ENCODE peak calls at places on chromosomes 11 and 22, in seven cellular contexts. I is neuronal stem cell, J is GM23338, T is endothelial cell of umbilical vein, S is H9, Z is PC-3, A is GM12878. H is an unnamed sample.

GRCh38 chr22:22139364-22139763 is 105.2 kb upstream of the VPREB1 start:
- DNase-seq in I (no peak), J (no peak), T (no peak), S (no peak), Z (no peak), A (no peak), H (no peak)

GRCh38 chr22:38163844-38164577 is 17.6 kb downstream of the PLA2G6 start:
- DNase-seq in I (no peak), J (no peak), T (no peak), S (no peak), Z (no peak), A (no peak), H (no peak)

GRCh38 chr22:33658775-33659174 is 261.5 kb downstream of the LARGE1 start:
- DNase-seq in I (no peak), J (no peak), T (no peak), S (no peak), Z (no peak), A (no peak), H (peak; percentile 54)

GRCh38 chr11:116262370-116262769 is 510.4 kb downstream of the BUD13 start:
- DNase-seq in I (no peak), J (no peak), T (no peak), S (no peak), Z (no peak), A (no peak), H (no peak)

GRCh38 chr22:29243874-29244446 is 23.8 kb downstream of the RHBDD3 start:
- DNase-seq in I (no peak), J (no peak), T (no peak), S (no peak), Z (no peak), A (no peak), H (no peak)

GRCh38 chr22:39724390-39724789 is 153.8 kb downstream of the CACNA1I start:
- DNase-seq in I (no peak), J (peak; percentile 41), T (no peak), S (peak; percentile 50), Z (no peak), A (no peak), H (no peak)

GRCh38 chr11:128946646-128947045 is 4.0 kb upstream of the TP53AIP1 start:
- DNase-seq in I (no peak), J (no peak), T (no peak), S (no peak), Z (no peak), A (no peak), H (no peak)

GRCh38 chr11:81039916-81040530 is 1599.2 kb upstream of the TENM4 start:
- DNase-seq in I (no peak), J (no peak), T (no peak), S (no peak), Z (no peak), A (no peak), H (no peak)

GRCh38 chr11:72326151-72326842 is 82.3 kb upstream of the PHOX2A start:
- DNase-seq in I (no peak), J (no peak), T (no peak), S (no peak), Z (peak; percentile 36), A (no peak), H (peak; percentile 29)

GRCh38 chr22:46023558-46023981 is 46.6 kb upstream of the WNT7B start:
- DNase-seq in I (no peak), J (no peak), T (peak; percentile 40), S (no peak), Z (no peak), A (no peak), H (peak; percentile 55)

GRCh38 chr11:128502736-128503135 is 84.6 kb downstream of the ETS1 start:
- DNase-seq in I (no peak), J (no peak), T (peak; percentile 80), S (no peak), Z (peak; percentile 49), A (no peak), H (peak; percentile 88)

GRCh38 chr11:2673871-2674471 is 25.8 kb downstream of the KCNQ1OT1 start:
- DNase-seq in I (no peak), J (no peak), T (no peak), S (peak; percentile 20), Z (no peak), A (no peak), H (peak; percentile 32)

GRCh38 chr11:66284526-66285078 is 4.3 kb downstream of the YIF1A start:
- DNase-seq in I (no peak), J (no peak), T (no peak), S (no peak), Z (no peak), A (no peak), H (no peak)
- H3K4me2 ChIP-seq in I (no peak overlapping the region), J (no peak overlapping the region), T (no peak overlapping the region), S (no peak overlapping the region), Z (no peak overlapping the region), A (no peak overlapping the region), H (no peak overlapping the region)

GRCh38 chr22:35229865-35230264 is 27.4 kb upstream of the HMGXB4 start:
- DNase-seq in I (no peak), J (no peak), T (no peak), S (no peak), Z (no peak), A (no peak), H (no peak)
- H3K4me2 ChIP-seq in I (no peak overlapping the region), J (no peak overlapping the region), T (no peak overlapping the region), S (no peak overlapping the region), Z (peak overlapping the region; percentile 70), A (peak overlapping the region; percentile 41), H (no peak overlapping the region)

GRCh38 chr11:60972182-60973030 is 926 bp downstream of the CD6 start:
- DNase-seq in I (no peak), J (no peak), T (no peak), S (no peak), Z (no peak), A (no peak), H (no peak)
- H3K4me2 ChIP-seq in I (no peak overlapping the region), J (no peak overlapping the region), T (no peak overlapping the region), S (no peak overlapping the region), Z (no peak overlapping the region), A (no peak overlapping the region), H (no peak overlapping the region)

GRCh38 chr11:46522682-46523281 is 71.0 kb downstream of the AMBRA1 start:
- DNase-seq in I (no peak), J (no peak), T (no peak), S (no peak), Z (no peak), A (no peak), H (no peak)
- H3K4me2 ChIP-seq in I (no peak overlapping the region), J (no peak overlapping the region), T (no peak overlapping the region), S (no peak overlapping the region), Z (no peak overlapping the region), A (peak overlapping the region; percentile 42), H (no peak overlapping the region)

DNA sequence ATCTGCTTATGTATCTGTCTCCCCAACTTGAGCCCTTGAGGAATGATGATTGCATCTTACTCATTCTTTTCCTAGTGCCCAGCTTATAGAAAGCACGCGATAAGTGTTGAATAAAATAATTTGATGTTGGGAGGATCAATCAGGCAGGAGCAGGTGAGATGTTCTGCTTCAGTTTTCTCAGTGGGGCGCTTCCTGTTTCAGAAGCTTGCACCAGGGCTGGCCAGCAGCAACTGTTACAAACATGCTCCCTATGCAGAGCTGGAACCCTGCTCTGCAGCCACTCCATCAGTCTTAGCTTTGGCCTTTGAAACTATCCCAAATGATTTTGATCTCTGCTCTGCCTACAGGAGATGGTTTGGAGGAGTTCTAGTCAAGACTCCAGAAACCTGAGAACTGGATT is 3.9 kb downstream of the ENDOD1 start:
- DNase-seq in I (no peak), J (no peak), T (no peak), S (no peak), Z (no peak), A (no peak), H (no peak)
- H3K4me2 ChIP-seq in I (no peak overlapping the region), J (no peak overlapping the region), T (no peak overlapping the region), S (no peak overlapping the region), Z (peak overlapping the region; percentile 43), A (peak overlapping the region; percentile 74), H (no peak overlapping the region)

GRCh38 chr22:30701872-30702271 is 7.2 kb downstream of the OSBP2 start:
- DNase-seq in I (no peak), J (no peak), T (no peak), S (no peak), Z (peak; percentile 57), A (no peak), H (no peak)
- H3K4me2 ChIP-seq in I (no peak overlapping the region), J (no peak overlapping the region), T (no peak overlapping the region), S (no peak overlapping the region), Z (peak overlapping the region; percentile 13), A (no peak overlapping the region), H (no peak overlapping the region)

GRCh38 chr22:20995329-20996030 is 6.4 kb downstream of the THAP7 start:
- DNase-seq in I (no peak), J (no peak), T (no peak), S (no peak), Z (no peak), A (no peak), H (no peak)

GRCh38 chr22:20996598-20997535 is 5.1 kb downstream of the THAP7 start:
- DNase-seq in I (no peak), J (no peak), T (no peak), S (no peak), Z (no peak), A (no peak), H (no peak)

GRCh38 chr22:20994902-20995241 is 7.0 kb downstream of the THAP7 start:
- DNase-seq in I (no peak), J (no peak), T (no peak), S (no peak), Z (no peak), A (no peak), H (no peak)

GRCh38 chr22:20997536-20998257 is 4.2 kb downstream of the THAP7 start:
- DNase-seq in I (no peak), J (no peak), T (no peak), S (no peak), Z (no peak), A (no peak), H (no peak)

DNA sequence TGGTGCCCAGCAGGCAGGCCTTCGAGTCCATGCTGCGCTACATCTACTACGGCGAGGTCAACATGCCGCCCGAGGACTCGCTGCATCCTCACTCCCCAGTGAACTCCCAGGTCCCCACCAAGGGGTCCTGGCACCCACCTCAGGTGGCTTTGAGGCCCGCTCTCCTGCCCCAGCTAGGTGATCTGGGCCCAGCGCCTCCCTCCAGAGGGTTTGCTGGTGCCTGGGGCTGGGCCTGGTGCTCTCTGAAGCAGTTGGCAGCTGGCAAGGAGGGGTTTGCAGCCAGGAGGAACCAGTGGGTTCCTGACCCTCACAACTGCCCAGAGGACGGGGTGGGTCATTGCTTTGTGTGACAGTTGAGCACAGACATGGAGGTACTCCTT is 5.9 kb downstream of the THAP7 start:
- DNase-seq in I (no peak), J (no peak), T (no peak), S (no peak), Z (no peak), A (no peak), H (no peak)
- H3K4me2 ChIP-seq in I (no peak overlapping the region), J (no peak overlapping the region), T (no peak overlapping the region), S (no peak overlapping the region), Z (no peak overlapping the region), A (no peak overlapping the region), H (no peak overlapping the region)